ENCODE peak calls at places on chromosomes 16 and 17, in nine cellular contexts. One of them, this sample, is unnamed.

GRCh38 chr16:84054271-84054670 is 11.7 kb upstream of the SLC38A8 start:
- DNase-seq in cardiac muscle cell: no peak
- DNase-seq in PC-3: no peak
- DNase-seq in choroid plexus epithelial cell: no peak
- DNase-seq in GM12865: no peak
- DNase-seq in progenitor cell of endocrine pancreas: no peak
- DNase-seq in Calu3: no peak
- DNase-seq in AG04449: no peak
- DNase-seq in lower leg skin: no peak
- DNase-seq in this sample: no peak

GRCh38 chr16:28524544-28525179 is 14.1 kb downstream of the NUPR1 start:
- DNase-seq in cardiac muscle cell: no peak
- DNase-seq in PC-3: no peak
- DNase-seq in choroid plexus epithelial cell: peak
- DNase-seq in GM12865: peak
- DNase-seq in progenitor cell of endocrine pancreas: no peak
- DNase-seq in Calu3: no peak
- DNase-seq in AG04449: no peak
- DNase-seq in lower leg skin: no peak
- DNase-seq in this sample: no peak

GRCh38 chr16:82655315-82655714 is 28.5 kb downstream of the CDH13 start:
- DNase-seq in cardiac muscle cell: no peak
- DNase-seq in PC-3: no peak
- DNase-seq in choroid plexus epithelial cell: peak
- DNase-seq in GM12865: peak
- DNase-seq in progenitor cell of endocrine pancreas: no peak
- DNase-seq in Calu3: no peak
- DNase-seq in AG04449: peak
- DNase-seq in lower leg skin: no peak
- DNase-seq in this sample: no peak

GRCh38 chr16:9091867-9092281 is 430 bp downstream of the HAPSTR1 start:
- DNase-seq in cardiac muscle cell: peak
- DNase-seq in PC-3: no peak
- DNase-seq in choroid plexus epithelial cell: no peak
- DNase-seq in GM12865: peak
- DNase-seq in progenitor cell of endocrine pancreas: peak
- DNase-seq in Calu3: peak
- DNase-seq in AG04449: no peak
- DNase-seq in lower leg skin: peak
- DNase-seq in this sample: peak

GRCh38 chr17:19768046-19768782 is 20.1 kb upstream of the ALDH3A1 start:
- DNase-seq in cardiac muscle cell: no peak
- DNase-seq in PC-3: no peak
- DNase-seq in choroid plexus epithelial cell: no peak
- DNase-seq in GM12865: peak
- DNase-seq in progenitor cell of endocrine pancreas: no peak
- DNase-seq in Calu3: no peak
- DNase-seq in AG04449: no peak
- DNase-seq in lower leg skin: no peak
- DNase-seq in this sample: no peak

GRCh38 chr16:7350801-7351200 is 18.2 kb downstream of the RBFOX1 start:
- DNase-seq in cardiac muscle cell: no peak
- DNase-seq in PC-3: no peak
- DNase-seq in choroid plexus epithelial cell: no peak
- DNase-seq in GM12865: no peak
- DNase-seq in progenitor cell of endocrine pancreas: no peak
- DNase-seq in Calu3: no peak
- DNase-seq in AG04449: no peak
- DNase-seq in lower leg skin: no peak
- DNase-seq in this sample: no peak

GRCh38 chr17:35879748-35880654 is at the start of gene CCL5:
- DNase-seq in cardiac muscle cell: no peak
- DNase-seq in PC-3: peak
- DNase-seq in choroid plexus epithelial cell: peak
- DNase-seq in GM12865: peak
- DNase-seq in progenitor cell of endocrine pancreas: no peak
- DNase-seq in Calu3: no peak
- DNase-seq in AG04449: no peak
- DNase-seq in lower leg skin: no peak
- DNase-seq in this sample: no peak

GRCh38 chr17:32279933-32280716 is 14.5 kb downstream of the RHBDL3 start:
- DNase-seq in cardiac muscle cell: no peak
- DNase-seq in PC-3: no peak
- DNase-seq in choroid plexus epithelial cell: no peak
- DNase-seq in GM12865: no peak
- DNase-seq in progenitor cell of endocrine pancreas: no peak
- DNase-seq in Calu3: no peak
- DNase-seq in AG04449: no peak
- DNase-seq in lower leg skin: no peak
- DNase-seq in this sample: no peak

GRCh38 chr17:60887607-60888028 is 210.0 kb downstream of the BCAS3 start:
- DNase-seq in cardiac muscle cell: no peak
- DNase-seq in PC-3: peak
- DNase-seq in choroid plexus epithelial cell: no peak
- DNase-seq in GM12865: no peak
- DNase-seq in progenitor cell of endocrine pancreas: no peak
- DNase-seq in Calu3: no peak
- DNase-seq in AG04449: no peak
- DNase-seq in lower leg skin: no peak
- DNase-seq in this sample: no peak

DNA sequence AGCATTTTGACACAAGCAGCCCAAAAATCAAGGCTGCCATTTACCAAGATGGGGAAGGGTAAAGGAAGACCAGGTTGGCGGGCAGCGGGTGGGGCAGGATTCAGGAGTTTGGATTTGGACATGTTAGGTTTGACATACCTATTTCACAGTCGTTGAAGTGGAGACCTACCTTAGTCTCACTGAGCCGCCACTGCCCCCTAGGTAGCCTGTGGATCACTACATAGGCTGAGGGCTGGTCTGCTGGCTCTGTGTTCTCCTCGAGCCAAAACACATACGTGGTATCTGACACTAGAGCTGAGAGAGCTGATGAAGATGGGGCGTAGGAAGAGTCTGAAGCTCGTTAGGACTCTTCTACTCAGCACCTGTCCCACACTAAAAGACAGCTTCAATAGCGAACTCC is 115.1 kb downstream of the HIC1 start:
- DNase-seq in cardiac muscle cell: no peak
- DNase-seq in PC-3: peak
- DNase-seq in choroid plexus epithelial cell: no peak
- DNase-seq in GM12865: peak
- DNase-seq in progenitor cell of endocrine pancreas: no peak
- DNase-seq in Calu3: no peak
- DNase-seq in AG04449: no peak
- DNase-seq in lower leg skin: no peak
- DNase-seq in this sample: no peak
- TF ChIP-seq CTCF in cardiac muscle cell: peak
- TF ChIP-seq CTCF in PC-3: peak
- TF ChIP-seq CTCF in choroid plexus epithelial cell: peak
- TF ChIP-seq CTCF in GM12865: peak
- TF ChIP-seq CTCF in progenitor cell of endocrine pancreas: peak
- TF ChIP-seq CTCF in Calu3: no peak
- TF ChIP-seq CTCF in AG04449: no peak
- TF ChIP-seq CTCF in lower leg skin: no peak
- TF ChIP-seq CTCF in this sample: no peak

GRCh38 chr16:81610936-81611335 is 166.3 kb downstream of the CMIP start:
- DNase-seq in cardiac muscle cell: no peak
- DNase-seq in PC-3: no peak
- DNase-seq in choroid plexus epithelial cell: no peak
- DNase-seq in GM12865: no peak
- DNase-seq in progenitor cell of endocrine pancreas: no peak
- DNase-seq in Calu3: no peak
- DNase-seq in AG04449: no peak
- DNase-seq in lower leg skin: no peak
- DNase-seq in this sample: no peak

GRCh38 chr16:81612351-81613170 is 166.5 kb upstream of the PLCG2 start:
- DNase-seq in cardiac muscle cell: no peak
- DNase-seq in PC-3: no peak
- DNase-seq in choroid plexus epithelial cell: no peak
- DNase-seq in GM12865: no peak
- DNase-seq in progenitor cell of endocrine pancreas: no peak
- DNase-seq in Calu3: no peak
- DNase-seq in AG04449: no peak
- DNase-seq in lower leg skin: no peak
- DNase-seq in this sample: no peak

GRCh38 chr16:81609323-81609892 is 164.8 kb downstream of the CMIP start:
- DNase-seq in cardiac muscle cell: no peak
- DNase-seq in PC-3: no peak
- DNase-seq in choroid plexus epithelial cell: no peak
- DNase-seq in GM12865: no peak
- DNase-seq in progenitor cell of endocrine pancreas: no peak
- DNase-seq in Calu3: no peak
- DNase-seq in AG04449: no peak
- DNase-seq in lower leg skin: no peak
- DNase-seq in this sample: no peak

GRCh38 chr16:81610144-81610842 is 165.7 kb downstream of the CMIP start:
- DNase-seq in cardiac muscle cell: no peak
- DNase-seq in PC-3: peak
- DNase-seq in choroid plexus epithelial cell: peak
- DNase-seq in GM12865: no peak
- DNase-seq in progenitor cell of endocrine pancreas: no peak
- DNase-seq in Calu3: peak
- DNase-seq in AG04449: no peak
- DNase-seq in lower leg skin: no peak
- DNase-seq in this sample: peak

GRCh38 chr16:81611721-81612120 is 167.1 kb downstream of the CMIP start:
- DNase-seq in cardiac muscle cell: no peak
- DNase-seq in PC-3: no peak
- DNase-seq in choroid plexus epithelial cell: no peak
- DNase-seq in GM12865: no peak
- DNase-seq in progenitor cell of endocrine pancreas: no peak
- DNase-seq in Calu3: no peak
- DNase-seq in AG04449: no peak
- DNase-seq in lower leg skin: no peak
- DNase-seq in this sample: no peak
- TF ChIP-seq CTCF in cardiac muscle cell: no peak
- TF ChIP-seq CTCF in PC-3: no peak
- TF ChIP-seq CTCF in choroid plexus epithelial cell: no peak
- TF ChIP-seq CTCF in GM12865: no peak
- TF ChIP-seq CTCF in progenitor cell of endocrine pancreas: no peak
- TF ChIP-seq CTCF in Calu3: no peak
- TF ChIP-seq CTCF in AG04449: no peak
- TF ChIP-seq CTCF in lower leg skin: no peak
- TF ChIP-seq CTCF in this sample: no peak

DNA sequence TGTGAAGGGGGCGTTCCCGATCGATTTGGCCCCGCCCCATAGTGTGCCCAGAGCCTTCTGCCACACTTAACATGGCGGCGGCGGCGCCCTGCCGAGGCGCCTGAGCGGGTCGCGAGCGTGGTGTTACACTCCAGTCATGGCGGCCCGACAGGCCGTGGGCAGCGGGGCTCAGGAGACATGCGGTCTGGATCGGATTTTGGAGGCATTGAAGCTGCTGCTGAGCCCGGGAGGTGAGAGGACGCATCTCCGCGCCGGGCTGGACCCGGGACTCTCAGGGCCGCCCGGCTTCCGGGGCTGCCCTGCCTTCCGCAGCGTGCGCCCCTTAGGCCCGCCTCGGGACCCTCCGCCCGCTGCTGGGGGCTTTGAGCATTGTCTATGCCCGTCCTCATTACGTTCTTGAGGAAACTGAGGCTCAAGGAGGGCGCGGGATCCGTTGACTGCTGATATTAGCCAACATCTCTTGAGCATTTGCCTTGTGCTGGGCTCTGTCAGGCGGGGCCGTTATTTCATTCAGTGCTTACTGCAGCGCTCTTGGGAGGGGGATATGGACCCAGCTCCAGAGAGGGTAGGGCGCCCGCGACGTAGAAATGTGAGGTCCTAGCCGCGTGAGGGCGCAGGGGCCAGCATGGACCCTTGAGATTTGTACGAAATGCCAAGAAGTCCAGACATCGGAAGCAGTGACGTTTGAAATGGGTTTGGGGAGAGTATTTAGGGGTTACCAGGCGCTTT is at the start of gene TANGO6:
- DNase-seq in cardiac muscle cell: peak
- DNase-seq in PC-3: peak
- DNase-seq in choroid plexus epithelial cell: peak
- DNase-seq in GM12865: peak
- DNase-seq in progenitor cell of endocrine pancreas: peak
- DNase-seq in Calu3: peak
- DNase-seq in AG04449: no peak
- DNase-seq in lower leg skin: peak
- DNase-seq in this sample: peak
- TF ChIP-seq CTCF in cardiac muscle cell: peak
- TF ChIP-seq CTCF in PC-3: peak
- TF ChIP-seq CTCF in choroid plexus epithelial cell: peak
- TF ChIP-seq CTCF in GM12865: peak
- TF ChIP-seq CTCF in progenitor cell of endocrine pancreas: peak
- TF ChIP-seq CTCF in Calu3: peak
- TF ChIP-seq CTCF in AG04449: peak
- TF ChIP-seq CTCF in lower leg skin: no peak
- TF ChIP-seq CTCF in this sample: no peak

DNA sequence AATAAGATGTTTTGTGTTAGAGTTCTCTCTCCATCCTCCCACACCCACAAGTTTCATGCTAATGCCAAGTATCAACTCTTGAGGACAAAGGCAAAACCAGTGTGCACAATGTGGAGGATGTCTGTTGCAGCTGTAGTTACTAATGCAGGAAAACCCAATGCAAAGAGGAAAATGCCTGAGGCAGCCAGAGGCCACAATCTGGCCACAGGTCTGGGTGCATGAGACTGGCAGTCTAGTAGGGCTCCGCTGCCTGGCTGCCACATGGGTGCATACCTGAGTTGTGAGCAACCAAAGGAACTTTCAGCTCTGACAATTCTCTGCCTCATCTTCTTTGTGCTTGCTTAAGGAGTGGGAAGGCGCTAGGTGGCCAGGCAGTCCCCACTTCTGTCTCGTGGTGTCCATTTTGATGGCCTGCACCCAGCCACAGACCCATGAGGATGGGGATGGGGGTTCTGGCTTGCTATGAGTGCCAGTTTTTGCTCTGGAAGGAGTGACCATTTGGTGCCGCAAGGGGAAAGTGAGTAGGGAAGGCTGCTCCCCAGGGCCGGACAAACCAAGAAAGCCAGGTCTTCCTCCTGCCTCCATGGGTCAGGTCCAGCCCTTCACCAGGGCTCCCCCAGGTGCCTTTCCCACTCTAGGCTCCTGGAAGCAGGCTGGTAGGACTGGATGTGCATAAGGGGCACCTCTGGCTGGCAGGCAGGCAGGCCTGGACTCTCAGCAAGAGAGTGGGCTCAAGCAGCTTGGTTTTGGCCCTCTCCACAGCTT is 4.2 kb upstream of the GFOD2 start:
- DNase-seq in cardiac muscle cell: no peak
- DNase-seq in PC-3: peak
- DNase-seq in choroid plexus epithelial cell: peak
- DNase-seq in GM12865: no peak
- DNase-seq in progenitor cell of endocrine pancreas: no peak
- DNase-seq in Calu3: no peak
- DNase-seq in AG04449: peak
- DNase-seq in lower leg skin: no peak
- DNase-seq in this sample: no peak
- TF ChIP-seq CTCF in cardiac muscle cell: no peak
- TF ChIP-seq CTCF in PC-3: no peak
- TF ChIP-seq CTCF in choroid plexus epithelial cell: no peak
- TF ChIP-seq CTCF in GM12865: no peak
- TF ChIP-seq CTCF in progenitor cell of endocrine pancreas: no peak
- TF ChIP-seq CTCF in Calu3: no peak
- TF ChIP-seq CTCF in AG04449: no peak
- TF ChIP-seq CTCF in lower leg skin: no peak
- TF ChIP-seq CTCF in this sample: no peak

GRCh38 chr17:55708575-55708974 is 14.1 kb downstream of the TMEM100 start:
- DNase-seq in cardiac muscle cell: no peak
- DNase-seq in PC-3: no peak
- DNase-seq in choroid plexus epithelial cell: no peak
- DNase-seq in GM12865: no peak
- DNase-seq in progenitor cell of endocrine pancreas: no peak
- DNase-seq in Calu3: no peak
- DNase-seq in AG04449: no peak
- DNase-seq in lower leg skin: no peak
- DNase-seq in this sample: no peak
- TF ChIP-seq CTCF in cardiac muscle cell: no peak
- TF ChIP-seq CTCF in PC-3: no peak
- TF ChIP-seq CTCF in choroid plexus epithelial cell: no peak
- TF ChIP-seq CTCF in GM12865: no peak
- TF ChIP-seq CTCF in progenitor cell of endocrine pancreas: no peak
- TF ChIP-seq CTCF in Calu3: no peak
- TF ChIP-seq CTCF in AG04449: no peak
- TF ChIP-seq CTCF in lower leg skin: no peak
- TF ChIP-seq CTCF in this sample: no peak